ENCODE peak calls at places on chromosomes 5 and 9, in nine cellular contexts. One of them, this sample, is unnamed.

GRCh38 chr5:170681013-170681433 is 102.5 kb upstream of the GABRP start:
- DNase-seq in esophagus squamous epithelium: no peak
- DNase-seq in CD8-positive, alpha-beta T cell: peak; percentile 8
- DNase-seq in cardiac muscle cell: peak; percentile 63
- DNase-seq in progenitor cell of endocrine pancreas: peak; percentile 71
- DNase-seq in RWPE1: peak; percentile 63
- DNase-seq in cardiac fibroblast: peak; percentile 35
- DNase-seq in suprapubic skin: no peak
- DNase-seq in GM23338: peak; percentile 92
- DNase-seq in this sample: no peak

GRCh38 chr9:114273461-114273881 is 49.4 kb upstream of the ORM1 start:
- DNase-seq in progenitor cell of endocrine pancreas: no peak
- DNase-seq in RWPE1: peak; percentile 70
- DNase-seq in cardiac muscle cell: no peak
- DNase-seq in cardiac fibroblast: no peak
- DNase-seq in GM23338: no peak
- DNase-seq in suprapubic skin: peak; percentile 34
- DNase-seq in esophagus squamous epithelium: no peak
- DNase-seq in CD8-positive, alpha-beta T cell: no peak
- DNase-seq in this sample: peak; percentile 42

GRCh38 chr9:128145536-128145935 is 3.7 kb upstream of the LCN2 start:
- DNase-seq in progenitor cell of endocrine pancreas: no peak
- DNase-seq in cardiac muscle cell: no peak
- DNase-seq in GM23338: no peak
- DNase-seq in cardiac fibroblast: no peak
- DNase-seq in RWPE1: peak; percentile 81
- DNase-seq in suprapubic skin: no peak
- DNase-seq in esophagus squamous epithelium: no peak
- DNase-seq in CD8-positive, alpha-beta T cell: no peak
- DNase-seq in this sample: peak; percentile 72

GRCh38 chr5:149210968-149211495 is 60.6 kb upstream of the AFAP1L1 start:
- DNase-seq in progenitor cell of endocrine pancreas: no peak
- DNase-seq in CD8-positive, alpha-beta T cell: no peak
- DNase-seq in GM23338: peak; percentile 28
- DNase-seq in esophagus squamous epithelium: no peak
- DNase-seq in cardiac fibroblast: no peak
- DNase-seq in cardiac muscle cell: peak; percentile 12
- DNase-seq in suprapubic skin: no peak
- DNase-seq in RWPE1: no peak
- DNase-seq in this sample: no peak

GRCh38 chr9:137095664-137096517 is 9.1 kb downstream of the MAN1B1 start:
- DNase-seq in cardiac muscle cell: no peak
- DNase-seq in RWPE1: no peak
- DNase-seq in CD8-positive, alpha-beta T cell: peak; percentile 73
- DNase-seq in progenitor cell of endocrine pancreas: no peak
- DNase-seq in suprapubic skin: no peak
- DNase-seq in GM23338: peak; percentile 29
- DNase-seq in cardiac fibroblast: no peak
- DNase-seq in esophagus squamous epithelium: no peak
- DNase-seq in this sample: no peak

GRCh38 chr9:14186096-14186495 is 127.8 kb downstream of the NFIB start:
- DNase-seq in suprapubic skin: no peak
- DNase-seq in cardiac muscle cell: no peak
- DNase-seq in cardiac fibroblast: no peak
- DNase-seq in CD8-positive, alpha-beta T cell: no peak
- DNase-seq in GM23338: no peak
- DNase-seq in progenitor cell of endocrine pancreas: no peak
- DNase-seq in RWPE1: no peak
- DNase-seq in esophagus squamous epithelium: no peak
- DNase-seq in this sample: no peak

GRCh38 chr5:43027054-43027785 is 12.9 kb downstream of the ANXA2R start:
- DNase-seq in GM23338: no peak
- DNase-seq in CD8-positive, alpha-beta T cell: no peak
- DNase-seq in suprapubic skin: no peak
- DNase-seq in progenitor cell of endocrine pancreas: no peak
- DNase-seq in esophagus squamous epithelium: no peak
- DNase-seq in RWPE1: no peak
- DNase-seq in cardiac fibroblast: no peak
- DNase-seq in cardiac muscle cell: no peak
- DNase-seq in this sample: no peak

GRCh38 chr5:191949-192690 is 825 bp downstream of the LRRC14B start:
- DNase-seq in RWPE1: no peak
- DNase-seq in cardiac muscle cell: no peak
- DNase-seq in esophagus squamous epithelium: no peak
- DNase-seq in progenitor cell of endocrine pancreas: no peak
- DNase-seq in CD8-positive, alpha-beta T cell: no peak
- DNase-seq in GM23338: no peak
- DNase-seq in cardiac fibroblast: no peak
- DNase-seq in suprapubic skin: peak; percentile 72
- DNase-seq in this sample: peak; percentile 86

GRCh38 chr9:37920471-37921167 is 16.7 kb upstream of the SLC25A51 start:
- DNase-seq in esophagus squamous epithelium: no peak
- DNase-seq in cardiac muscle cell: no peak
- DNase-seq in RWPE1: no peak
- DNase-seq in cardiac fibroblast: no peak
- DNase-seq in suprapubic skin: no peak
- DNase-seq in CD8-positive, alpha-beta T cell: no peak
- DNase-seq in progenitor cell of endocrine pancreas: no peak
- DNase-seq in GM23338: peak; percentile 61
- DNase-seq in this sample: no peak

GRCh38 chr9:3012245-3012644 is 168.3 kb upstream of the PUM3 start:
- DNase-seq in GM23338: no peak
- DNase-seq in progenitor cell of endocrine pancreas: no peak
- DNase-seq in esophagus squamous epithelium: no peak
- DNase-seq in suprapubic skin: no peak
- DNase-seq in RWPE1: no peak
- DNase-seq in cardiac fibroblast: no peak
- DNase-seq in CD8-positive, alpha-beta T cell: no peak
- DNase-seq in cardiac muscle cell: no peak
- DNase-seq in this sample: no peak

GRCh38 chr9:3006917-3007316 is 163.0 kb upstream of the PUM3 start:
- DNase-seq in cardiac muscle cell: no peak
- DNase-seq in RWPE1: no peak
- DNase-seq in GM23338: no peak
- DNase-seq in esophagus squamous epithelium: no peak
- DNase-seq in cardiac fibroblast: no peak
- DNase-seq in suprapubic skin: no peak
- DNase-seq in progenitor cell of endocrine pancreas: no peak
- DNase-seq in CD8-positive, alpha-beta T cell: no peak
- DNase-seq in this sample: no peak

GRCh38 chr9:3004572-3004971 is 160.7 kb upstream of the PUM3 start:
- DNase-seq in progenitor cell of endocrine pancreas: no peak
- DNase-seq in cardiac muscle cell: no peak
- DNase-seq in suprapubic skin: no peak
- DNase-seq in cardiac fibroblast: no peak
- DNase-seq in RWPE1: no peak
- DNase-seq in GM23338: no peak
- DNase-seq in esophagus squamous epithelium: no peak
- DNase-seq in CD8-positive, alpha-beta T cell: no peak
- DNase-seq in this sample: no peak

GRCh38 chr9:3007331-3007730 is 163.4 kb upstream of the PUM3 start:
- DNase-seq in RWPE1: no peak
- DNase-seq in cardiac muscle cell: no peak
- DNase-seq in suprapubic skin: no peak
- DNase-seq in progenitor cell of endocrine pancreas: no peak
- DNase-seq in GM23338: no peak
- DNase-seq in CD8-positive, alpha-beta T cell: no peak
- DNase-seq in esophagus squamous epithelium: no peak
- DNase-seq in cardiac fibroblast: no peak
- DNase-seq in this sample: no peak

GRCh38 chr9:3008091-3008490 is 164.2 kb upstream of the PUM3 start:
- DNase-seq in suprapubic skin: no peak
- DNase-seq in cardiac muscle cell: no peak
- DNase-seq in RWPE1: no peak
- DNase-seq in progenitor cell of endocrine pancreas: no peak
- DNase-seq in cardiac fibroblast: no peak
- DNase-seq in esophagus squamous epithelium: no peak
- DNase-seq in CD8-positive, alpha-beta T cell: no peak
- DNase-seq in GM23338: peak; percentile 60
- DNase-seq in this sample: no peak
- TF ChIP-seq CTCF in suprapubic skin: no peak
- TF ChIP-seq CTCF in cardiac muscle cell: no peak
- TF ChIP-seq CTCF in RWPE1: no peak
- TF ChIP-seq CTCF in progenitor cell of endocrine pancreas: no peak
- TF ChIP-seq CTCF in cardiac fibroblast: no peak
- TF ChIP-seq CTCF in esophagus squamous epithelium: no peak
- TF ChIP-seq CTCF in CD8-positive, alpha-beta T cell: no peak
- TF ChIP-seq CTCF in GM23338: peak; percentile 57
- TF ChIP-seq CTCF in this sample: peak; percentile 47

GRCh38 chr5:136432705-136433104 is 67.4 kb upstream of the TRPC7 start:
- DNase-seq in cardiac fibroblast: no peak
- DNase-seq in suprapubic skin: no peak
- DNase-seq in cardiac muscle cell: no peak
- DNase-seq in progenitor cell of endocrine pancreas: no peak
- DNase-seq in GM23338: no peak
- DNase-seq in esophagus squamous epithelium: no peak
- DNase-seq in RWPE1: no peak
- DNase-seq in CD8-positive, alpha-beta T cell: no peak
- DNase-seq in this sample: no peak

GRCh38 chr5:136424835-136425694 is 59.7 kb upstream of the TRPC7 start:
- DNase-seq in GM23338: peak; percentile 95
- DNase-seq in progenitor cell of endocrine pancreas: peak; percentile 81
- DNase-seq in CD8-positive, alpha-beta T cell: peak; percentile 3
- DNase-seq in esophagus squamous epithelium: no peak
- DNase-seq in RWPE1: peak; percentile 64
- DNase-seq in cardiac fibroblast: peak; percentile 62
- DNase-seq in suprapubic skin: no peak
- DNase-seq in cardiac muscle cell: peak; percentile 73
- DNase-seq in this sample: no peak

GRCh38 chr5:136425914-136426313 is 60.6 kb upstream of the TRPC7 start:
- DNase-seq in GM23338: no peak
- DNase-seq in esophagus squamous epithelium: no peak
- DNase-seq in cardiac fibroblast: no peak
- DNase-seq in CD8-positive, alpha-beta T cell: no peak
- DNase-seq in RWPE1: no peak
- DNase-seq in suprapubic skin: no peak
- DNase-seq in cardiac muscle cell: no peak
- DNase-seq in progenitor cell of endocrine pancreas: no peak
- DNase-seq in this sample: no peak

GRCh38 chr5:136427421-136427820 is 62.1 kb upstream of the TRPC7 start:
- DNase-seq in cardiac muscle cell: no peak
- DNase-seq in RWPE1: no peak
- DNase-seq in esophagus squamous epithelium: no peak
- DNase-seq in cardiac fibroblast: no peak
- DNase-seq in CD8-positive, alpha-beta T cell: no peak
- DNase-seq in suprapubic skin: no peak
- DNase-seq in GM23338: no peak
- DNase-seq in progenitor cell of endocrine pancreas: no peak
- DNase-seq in this sample: no peak
- TF ChIP-seq CTCF in cardiac muscle cell: no peak
- TF ChIP-seq CTCF in RWPE1: no peak
- TF ChIP-seq CTCF in esophagus squamous epithelium: no peak
- TF ChIP-seq CTCF in cardiac fibroblast: no peak
- TF ChIP-seq CTCF in CD8-positive, alpha-beta T cell: no peak
- TF ChIP-seq CTCF in suprapubic skin: no peak
- TF ChIP-seq CTCF in GM23338: no peak
- TF ChIP-seq CTCF in progenitor cell of endocrine pancreas: no peak
- TF ChIP-seq CTCF in this sample: no peak

DNA sequence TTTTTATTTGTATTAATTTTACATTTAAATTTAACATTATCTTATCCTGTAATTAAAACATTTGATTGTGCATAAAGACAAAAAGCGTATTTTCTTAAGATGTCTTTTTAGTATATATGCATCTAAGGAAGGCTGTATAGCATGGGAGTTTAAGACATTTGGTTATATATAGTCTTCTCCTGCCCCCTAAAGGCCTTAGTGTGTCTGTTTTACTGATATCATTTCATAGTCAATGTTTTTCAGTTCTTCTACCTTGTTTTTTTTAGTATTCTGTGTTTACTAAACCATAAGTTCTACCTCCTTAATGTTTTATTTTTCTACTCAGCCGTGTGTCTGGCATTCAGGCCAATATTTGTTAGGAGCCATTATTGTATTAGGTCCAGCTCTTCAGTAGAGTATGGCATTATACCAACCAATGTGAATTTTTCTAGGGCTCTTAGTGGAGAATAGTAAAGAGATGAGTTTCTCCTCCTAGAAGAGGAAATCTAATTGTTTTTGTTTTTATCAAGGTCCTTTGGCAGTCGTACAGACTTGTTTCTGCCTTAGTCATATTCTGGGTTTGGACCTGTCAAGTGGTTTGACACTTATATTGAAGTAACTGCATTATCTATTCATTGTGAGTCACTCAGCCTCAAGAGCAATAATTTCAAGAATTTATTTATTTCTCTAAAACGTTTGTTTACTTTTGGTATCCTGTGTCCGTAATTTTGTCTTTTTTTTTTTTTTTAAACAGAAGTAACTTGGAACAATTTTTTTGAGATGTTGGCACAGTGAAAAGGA is 74.8 kb downstream of the SLF1 start:
- DNase-seq in RWPE1: peak; percentile 64
- DNase-seq in CD8-positive, alpha-beta T cell: no peak
- DNase-seq in cardiac muscle cell: peak; percentile 80
- DNase-seq in cardiac fibroblast: peak; percentile 87
- DNase-seq in esophagus squamous epithelium: no peak
- DNase-seq in progenitor cell of endocrine pancreas: no peak
- DNase-seq in suprapubic skin: no peak
- DNase-seq in GM23338: peak; percentile 59
- DNase-seq in this sample: no peak
- TF ChIP-seq CTCF in RWPE1: peak; percentile 59
- TF ChIP-seq CTCF in CD8-positive, alpha-beta T cell: peak; percentile 53
- TF ChIP-seq CTCF in cardiac muscle cell: peak; percentile 43
- TF ChIP-seq CTCF in cardiac fibroblast: peak; percentile 22
- TF ChIP-seq CTCF in esophagus squamous epithelium: no peak
- TF ChIP-seq CTCF in progenitor cell of endocrine pancreas: peak; percentile 58
- TF ChIP-seq CTCF in suprapubic skin: no peak
- TF ChIP-seq CTCF in GM23338: peak; percentile 57
- TF ChIP-seq CTCF in this sample: peak; percentile 85

DNA sequence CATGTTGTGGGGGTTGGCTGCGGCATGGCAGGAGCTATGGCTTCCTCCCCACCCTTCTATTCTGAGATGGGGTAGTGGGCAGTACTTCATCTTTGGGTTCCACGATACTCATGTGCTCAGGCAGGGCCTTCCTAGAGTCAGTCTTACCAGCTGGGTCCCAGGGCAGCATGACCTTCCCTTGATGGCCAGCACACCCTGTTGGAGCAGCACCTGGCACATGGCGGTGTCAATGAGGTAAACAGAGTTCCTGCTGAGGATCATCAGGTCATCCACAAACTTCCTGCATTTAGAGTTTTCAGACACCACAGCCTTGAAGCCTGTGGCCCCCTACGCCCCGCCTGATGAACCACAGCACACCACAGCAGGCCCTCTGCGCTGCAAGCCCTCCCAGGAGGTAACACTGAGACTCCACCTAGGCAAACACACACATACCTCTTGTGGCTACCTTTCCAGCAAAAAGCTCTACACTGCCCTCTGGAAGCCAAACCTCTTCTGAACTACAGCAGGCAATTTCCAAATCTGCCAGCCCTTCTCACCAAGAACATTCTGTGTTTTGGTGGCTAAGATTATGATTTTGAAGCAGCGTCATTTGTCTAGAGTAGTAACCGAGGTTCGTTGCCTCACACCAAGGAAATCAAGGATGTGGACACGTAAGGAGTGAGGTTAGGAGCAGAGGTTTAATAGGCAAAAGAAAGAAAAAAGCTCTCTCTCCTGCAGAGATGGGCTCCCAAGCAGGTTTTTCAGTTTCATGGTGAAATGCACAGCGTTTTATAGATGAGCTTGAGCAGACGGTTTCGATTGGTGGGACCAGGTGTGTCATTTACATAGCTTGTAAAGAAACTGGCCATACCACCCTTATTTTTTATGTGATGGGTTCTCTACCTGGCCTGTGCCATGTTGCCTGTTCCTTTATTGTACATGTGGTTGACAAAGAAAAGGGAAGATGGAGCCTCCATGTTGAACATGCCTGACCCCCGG is 20.3 kb upstream of the TMEM174 start:
- DNase-seq in RWPE1: no peak
- DNase-seq in esophagus squamous epithelium: no peak
- DNase-seq in CD8-positive, alpha-beta T cell: no peak
- DNase-seq in progenitor cell of endocrine pancreas: no peak
- DNase-seq in cardiac muscle cell: no peak
- DNase-seq in cardiac fibroblast: no peak
- DNase-seq in suprapubic skin: no peak
- DNase-seq in GM23338: peak; percentile 56
- DNase-seq in this sample: no peak
- TF ChIP-seq CTCF in RWPE1: no peak
- TF ChIP-seq CTCF in esophagus squamous epithelium: no peak
- TF ChIP-seq CTCF in CD8-positive, alpha-beta T cell: no peak
- TF ChIP-seq CTCF in progenitor cell of endocrine pancreas: peak; percentile 17
- TF ChIP-seq CTCF in cardiac muscle cell: no peak
- TF ChIP-seq CTCF in cardiac fibroblast: peak; percentile 10
- TF ChIP-seq CTCF in suprapubic skin: no peak
- TF ChIP-seq CTCF in GM23338: peak; percentile 63
- TF ChIP-seq CTCF in this sample: peak; percentile 25